ENCODE peak calls at places on chromosome 1, in eight cellular contexts. R is heart right ventricle, V is A549, P is BE2C, J is K562, I is fibroblast of mammary gland, D is tibial nerve, Y is tibial artery. B is an unnamed sample.

GRCh38 chr1:113792986-113793385 is 19.3 kb downstream of the RSBN1 start:
- DNase-seq in D (no peak), V (no peak), P (no peak), Y (no peak), R (no peak), J (no peak), I (peak; percentile 75), B (no peak)

GRCh38 chr1:226973371-226973897 is 33.3 kb downstream of the COQ8A start:
- DNase-seq in Y (peak; percentile 62), P (peak; percentile 86), D (no peak), J (no peak), R (peak; percentile 47), I (peak; percentile 28), V (no peak), B (no peak)

GRCh38 chr1:10867138-10867721 is 70.8 kb upstream of the CASZ1 start:
- DNase-seq in Y (peak; percentile 48), R (peak; percentile 66), P (peak; percentile 84), V (peak; percentile 6), D (peak; percentile 23), I (peak; percentile 1), J (peak; percentile 84), B (peak; percentile 88)

GRCh38 chr1:11598461-11598860 is 55.8 kb downstream of the FBXO2 start:
- DNase-seq in V (no peak), I (peak; percentile 8), D (no peak), Y (no peak), J (no peak), P (no peak), R (no peak), B (no peak)

GRCh38 chr1:184465489-184466146 is 78.8 kb downstream of the C1orf21 start:
- DNase-seq in V (no peak), R (peak; percentile 39), J (peak; percentile 12), P (no peak), Y (no peak), I (peak; percentile 8), D (no peak), B (no peak)

GRCh38 chr1:201652180-201652579 is 113.3 kb downstream of the NAV1 start:
- DNase-seq in V (no peak), J (no peak), P (no peak), I (no peak), Y (no peak), D (no peak), R (no peak), B (no peak)

GRCh38 chr1:47772960-47773682 is 224.1 kb downstream of the TRABD2B start:
- DNase-seq in P (peak; percentile 22), I (no peak), J (no peak), R (no peak), V (no peak), D (no peak), Y (no peak), B (no peak)

GRCh38 chr1:199295102-199295501 is 656.3 kb downstream of the PTPRC start:
- DNase-seq in R (no peak), J (no peak), V (no peak), I (no peak), D (no peak), Y (no peak), P (no peak), B (no peak)

GRCh38 chr1:115807723-115808122 is 33.2 kb downstream of the NHLH2 start:
- DNase-seq in Y (peak; percentile 35), R (no peak), P (peak; percentile 61), I (peak; percentile 82), D (no peak), V (peak; percentile 67), J (peak; percentile 65), B (peak; percentile 58)

GRCh38 chr1:204074274-204075115 is 1.6 kb downstream of the SOX13 start:
- DNase-seq in I (peak; percentile 55), Y (peak; percentile 61), D (no peak), P (peak; percentile 48), R (peak; percentile 86), V (peak; percentile 65), J (no peak), B (peak; percentile 64)

GRCh38 chr1:232743999-232744398 is 61.2 kb upstream of the MAP10 start:
- DNase-seq in R (no peak), I (no peak), V (no peak), Y (no peak), J (no peak), P (no peak), D (no peak), B (no peak)

GRCh38 chr1:66231162-66232077 is 302.5 kb upstream of the SGIP1 start:
- DNase-seq in V (peak; percentile 74), Y (no peak), D (no peak), I (peak; percentile 82), P (no peak), R (no peak), J (no peak), B (no peak)

DNA sequence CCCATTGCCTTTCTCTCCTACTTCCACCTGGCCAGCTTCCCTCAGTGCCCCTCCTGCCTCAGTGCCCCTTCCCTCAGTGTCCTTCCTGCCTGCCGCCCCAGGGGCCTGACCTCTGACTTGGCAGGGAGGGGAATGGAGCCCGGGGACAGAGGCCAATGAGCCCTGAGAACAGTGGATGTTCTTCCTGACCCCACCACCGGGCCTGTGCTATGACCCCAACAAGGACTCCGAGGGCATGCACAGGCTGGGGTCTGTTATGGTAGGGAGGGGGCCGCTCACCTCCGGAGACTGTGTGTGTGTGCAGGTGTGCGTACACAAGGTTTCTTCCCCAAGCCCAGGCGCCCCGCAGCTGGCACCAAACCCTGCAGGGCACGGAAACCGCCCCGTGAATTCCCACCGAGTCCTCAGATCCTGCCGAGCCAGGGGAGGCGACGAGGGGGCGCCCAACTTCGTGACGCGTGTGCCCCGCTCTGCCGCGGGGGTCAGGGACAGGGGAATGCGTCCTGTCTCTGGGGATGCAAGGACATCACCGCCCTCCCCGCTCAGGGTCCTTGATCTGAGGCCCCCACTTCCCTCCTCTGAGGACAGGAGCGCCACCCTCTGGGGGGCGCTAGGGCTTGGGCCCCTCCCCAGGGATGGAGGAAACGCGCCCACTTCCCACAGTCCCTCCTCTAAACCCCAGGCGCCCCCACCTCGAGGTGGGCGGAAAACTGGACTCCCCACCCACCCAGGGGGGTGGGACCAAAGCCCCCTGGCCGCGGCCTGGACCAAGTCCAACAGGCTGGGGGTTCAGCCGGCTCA is 725 bp downstream of the RAP1GAP start:
- DNase-seq in D (no peak), Y (no peak), J (peak; percentile 47), I (no peak), P (no peak), V (no peak), R (no peak), B (no peak)
- TF ChIP-seq CTCF in D (no peak), Y (no peak), J (peak; percentile 43), I (no peak), P (no peak), V (no peak), R (no peak), B (no peak)

DNA sequence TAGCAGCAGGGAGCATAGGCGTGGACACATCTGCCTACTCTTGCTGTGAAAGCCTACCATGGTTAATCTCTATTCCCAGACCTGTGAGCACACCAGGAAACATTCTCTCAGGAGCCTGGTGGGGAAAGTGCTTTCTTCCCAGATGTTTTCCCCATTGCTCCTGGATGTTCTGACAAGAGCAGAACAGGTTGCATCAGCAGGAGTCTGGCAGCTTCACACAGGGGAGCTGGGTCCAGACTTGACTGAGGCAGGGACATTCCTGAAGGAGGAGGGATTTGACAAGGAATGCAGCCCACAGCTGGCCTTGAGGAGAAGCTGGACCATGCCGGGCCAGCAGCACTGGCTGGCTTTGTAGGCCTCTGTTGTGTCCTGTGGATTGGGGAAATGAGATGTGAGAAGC is 21.0 kb upstream of the ARTN start:
- DNase-seq in Y (no peak), I (no peak), J (no peak), V (no peak), D (no peak), R (no peak), P (no peak), B (no peak)
- TF ChIP-seq CTCF in Y (no peak), I (no peak), J (no peak), V (no peak), D (no peak), R (no peak), P (no peak), B (no peak)

DNA sequence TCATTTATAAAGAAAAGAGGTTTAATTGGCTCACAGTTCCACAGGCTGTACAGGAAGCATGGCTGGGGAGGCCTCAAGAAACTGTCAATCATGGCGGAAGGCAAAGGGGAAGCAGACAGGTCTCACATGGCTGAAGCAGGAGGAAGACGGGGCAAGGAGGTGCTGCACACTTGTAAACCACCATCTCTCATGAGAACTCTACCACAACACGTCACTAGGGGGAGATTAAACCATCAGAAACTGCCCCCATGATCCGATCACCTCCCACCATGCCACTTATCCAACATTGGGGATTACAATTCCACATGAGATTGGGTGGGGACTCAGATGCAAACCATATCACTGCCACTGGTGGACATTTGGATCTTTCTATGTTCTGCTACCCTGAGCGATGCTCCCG is 351.4 kb downstream of the NPHP4 start:
- DNase-seq in P (no peak), I (no peak), Y (no peak), R (no peak), V (no peak), D (no peak), J (no peak), B (no peak)
- TF ChIP-seq CTCF in P (peak; percentile 29), I (no peak), Y (no peak), R (peak; percentile 15), V (no peak), D (no peak), J (peak; percentile 41), B (no peak)

GRCh38 chr1:57520743-57521142 is 96.9 kb upstream of the DAB1 start:
- DNase-seq in R (no peak), D (no peak), Y (no peak), V (no peak), J (no peak), I (no peak), P (no peak), B (no peak)
- TF ChIP-seq CTCF in R (no peak), D (no peak), Y (no peak), V (no peak), J (no peak), I (no peak), P (no peak), B (no peak)

GRCh38 chr1:183081402-183082110 is 58.3 kb downstream of the LAMC1 start:
- DNase-seq in I (no peak), R (no peak), D (no peak), Y (no peak), P (no peak), J (no peak), V (no peak), B (no peak)

GRCh38 chr1:183087001-183087400 is 63.8 kb downstream of the LAMC1 start:
- DNase-seq in D (no peak), I (no peak), P (no peak), V (peak; percentile 21), J (no peak), Y (no peak), R (no peak), B (no peak)

GRCh38 chr1:183079697-183080096 is 56.5 kb downstream of the LAMC1 start:
- DNase-seq in V (no peak), D (no peak), I (peak; percentile 46), R (no peak), Y (no peak), J (no peak), P (no peak), B (no peak)

GRCh38 chr1:183080406-183080805 is 57.2 kb downstream of the LAMC1 start:
- DNase-seq in P (no peak), J (no peak), R (no peak), V (peak; percentile 22), Y (no peak), D (no peak), I (peak; percentile 72), B (no peak)

DNA sequence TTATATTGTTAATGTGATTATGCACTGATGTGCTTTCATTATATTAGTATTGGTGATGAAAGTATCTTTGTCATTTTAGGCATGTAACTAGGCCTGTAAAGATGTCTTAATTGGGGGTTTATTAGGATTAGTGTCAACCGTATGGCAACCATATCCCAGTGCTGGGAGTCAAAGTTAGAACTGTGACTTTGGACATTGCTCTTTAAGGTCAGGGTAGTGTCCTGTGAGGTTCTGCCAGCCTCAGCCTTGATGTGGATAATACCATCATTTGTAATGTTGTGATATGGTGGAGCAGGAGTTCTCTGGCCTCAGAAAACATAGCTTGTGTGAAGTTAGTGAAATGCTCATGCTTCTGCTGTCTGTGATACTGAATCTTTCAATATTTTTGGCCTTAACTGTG is 59.4 kb downstream of the LAMC1 start:
- DNase-seq in I (no peak), V (no peak), D (no peak), P (no peak), Y (no peak), R (no peak), J (no peak), B (no peak)
- TF ChIP-seq CTCF in I (no peak), V (no peak), D (no peak), P (no peak), Y (no peak), R (no peak), J (no peak), B (no peak)

B was measured in nephron progenitor cell.